ENCODE peak calls at places on chromosomes 13 and 19, in six cellular contexts. One of them, this sample, is unnamed. For H3K4me1, the result is how much of the 10 kb centered on the place peaks cover.

GRCh38 chr13:102597029-102598015 is 536 bp downstream of the TPP2 start:
- DNase-seq in gastrocnemius medialis: peak
- DNase-seq in neuronal stem cell: peak
- DNase-seq in right lobe of liver: peak
- DNase-seq in thyroid gland: peak
- DNase-seq in cardiac muscle cell: peak
- DNase-seq in this sample: peak

GRCh38 chr19:7415857-7416371 is 67.2 kb downstream of the ARHGEF18 start:
- DNase-seq in gastrocnemius medialis: no peak
- DNase-seq in neuronal stem cell: no peak
- DNase-seq in right lobe of liver: no peak
- DNase-seq in thyroid gland: no peak
- DNase-seq in cardiac muscle cell: no peak
- DNase-seq in this sample: no peak

GRCh38 chr19:48915757-48916156 is 15.6 kb downstream of the NUCB1 start:
- DNase-seq in gastrocnemius medialis: no peak
- DNase-seq in neuronal stem cell: no peak
- DNase-seq in right lobe of liver: no peak
- DNase-seq in thyroid gland: no peak
- DNase-seq in cardiac muscle cell: no peak
- DNase-seq in this sample: no peak

GRCh38 chr13:20869540-20869939 is 33.0 kb downstream of the XPO4 start:
- DNase-seq in gastrocnemius medialis: no peak
- DNase-seq in neuronal stem cell: no peak
- DNase-seq in right lobe of liver: no peak
- DNase-seq in thyroid gland: no peak
- DNase-seq in cardiac muscle cell: peak
- DNase-seq in this sample: no peak

GRCh38 chr19:51143486-51143885 is 1.4 kb downstream of the SIGLEC7 start:
- DNase-seq in gastrocnemius medialis: no peak
- DNase-seq in neuronal stem cell: no peak
- DNase-seq in right lobe of liver: no peak
- DNase-seq in thyroid gland: no peak
- DNase-seq in cardiac muscle cell: no peak
- DNase-seq in this sample: no peak

GRCh38 chr19:4977299-4978174 is 8.6 kb downstream of the KDM4B start:
- DNase-seq in gastrocnemius medialis: peak
- DNase-seq in neuronal stem cell: no peak
- DNase-seq in right lobe of liver: no peak
- DNase-seq in thyroid gland: peak
- DNase-seq in cardiac muscle cell: peak
- DNase-seq in this sample: peak

GRCh38 chr13:108060111-108060510 is 155.2 kb downstream of the LIG4 start:
- DNase-seq in gastrocnemius medialis: no peak
- DNase-seq in neuronal stem cell: no peak
- DNase-seq in right lobe of liver: no peak
- DNase-seq in thyroid gland: no peak
- DNase-seq in cardiac muscle cell: no peak
- DNase-seq in this sample: no peak

GRCh38 chr19:52453324-52454094 is at the start of gene ZNF578:
- DNase-seq in gastrocnemius medialis: peak
- DNase-seq in neuronal stem cell: peak
- DNase-seq in right lobe of liver: peak
- DNase-seq in thyroid gland: peak
- DNase-seq in cardiac muscle cell: peak
- DNase-seq in this sample: peak

GRCh38 chr19:19406878-19407639 is 1.6 kb downstream of the GATAD2A start:
- DNase-seq in gastrocnemius medialis: peak
- DNase-seq in neuronal stem cell: no peak
- DNase-seq in right lobe of liver: peak
- DNase-seq in thyroid gland: peak
- DNase-seq in cardiac muscle cell: peak
- DNase-seq in this sample: peak

DNA sequence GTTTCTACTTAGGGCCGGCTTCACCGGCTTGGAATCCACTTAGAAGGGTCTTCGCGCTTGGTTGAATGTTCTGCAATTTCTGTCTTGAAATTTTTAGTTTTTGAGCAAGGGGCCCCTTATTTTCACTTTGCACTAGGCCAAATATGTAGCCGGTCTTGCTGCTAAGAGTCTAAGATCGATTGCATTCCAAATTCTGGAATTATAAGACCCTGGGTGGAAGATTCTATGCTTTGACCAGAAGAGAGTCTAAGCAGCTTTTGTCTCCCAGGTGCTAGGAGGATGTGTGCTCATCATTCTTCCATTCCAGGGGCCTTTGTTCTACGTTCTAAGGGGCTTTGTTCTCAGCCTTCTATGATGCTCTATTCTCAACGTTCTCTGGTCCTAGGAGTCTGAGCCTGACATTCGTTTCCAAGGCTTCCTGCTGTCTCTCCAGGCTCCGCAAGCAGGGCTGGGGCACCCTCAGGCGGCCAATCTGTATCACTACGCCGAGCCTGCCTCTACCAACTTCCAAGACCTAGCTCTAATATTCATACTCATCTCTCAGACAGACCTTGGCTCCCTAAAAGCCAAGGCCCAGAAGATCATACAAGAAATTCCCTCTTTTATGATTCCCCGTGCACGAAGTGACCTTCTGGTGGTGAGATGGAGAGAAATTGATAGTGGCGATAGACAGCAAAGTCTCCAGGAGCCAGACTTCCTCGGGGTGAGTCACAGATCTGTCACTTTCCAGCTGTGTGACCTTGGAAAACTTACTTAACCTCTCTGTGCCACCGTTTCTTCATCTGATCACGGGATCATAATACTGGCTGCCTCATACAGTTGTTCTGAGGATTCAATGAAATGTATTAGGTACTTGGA is 982 bp upstream of the DACT3 start:
- DNase-seq in gastrocnemius medialis: peak
- DNase-seq in neuronal stem cell: peak
- DNase-seq in right lobe of liver: peak
- DNase-seq in thyroid gland: peak
- DNase-seq in cardiac muscle cell: peak
- DNase-seq in this sample: peak
- H3K4me3 ChIP-seq in gastrocnemius medialis: peak
- H3K4me3 ChIP-seq in neuronal stem cell: no peak
- H3K4me3 ChIP-seq in right lobe of liver: no peak
- H3K4me3 ChIP-seq in thyroid gland: no peak
- H3K4me3 ChIP-seq in cardiac muscle cell: no peak
- H3K4me3 ChIP-seq in this sample: peak

GRCh38 chr19:1473056-1473400 is 6.0 kb downstream of the C19orf25 start:
- DNase-seq in gastrocnemius medialis: no peak
- DNase-seq in neuronal stem cell: no peak
- DNase-seq in right lobe of liver: no peak
- DNase-seq in thyroid gland: no peak
- DNase-seq in cardiac muscle cell: no peak
- DNase-seq in this sample: no peak
- H3K4me1 ChIP-seq in gastrocnemius medialis: under half
- H3K4me1 ChIP-seq in neuronal stem cell: under half
- H3K4me1 ChIP-seq in right lobe of liver: under half
- H3K4me1 ChIP-seq in thyroid gland: under half
- H3K4me1 ChIP-seq in cardiac muscle cell: under half
- H3K4me1 ChIP-seq in this sample: under half

GRCh38 chr19:3608079-3608641 is 1.5 kb upstream of the TBXA2R start:
- DNase-seq in gastrocnemius medialis: no peak
- DNase-seq in neuronal stem cell: no peak
- DNase-seq in right lobe of liver: no peak
- DNase-seq in thyroid gland: no peak
- DNase-seq in cardiac muscle cell: no peak
- DNase-seq in this sample: no peak
- H3K4me3 ChIP-seq in gastrocnemius medialis: no peak
- H3K4me3 ChIP-seq in neuronal stem cell: no peak
- H3K4me3 ChIP-seq in right lobe of liver: no peak
- H3K4me3 ChIP-seq in thyroid gland: no peak
- H3K4me3 ChIP-seq in cardiac muscle cell: no peak
- H3K4me3 ChIP-seq in this sample: no peak

DNA sequence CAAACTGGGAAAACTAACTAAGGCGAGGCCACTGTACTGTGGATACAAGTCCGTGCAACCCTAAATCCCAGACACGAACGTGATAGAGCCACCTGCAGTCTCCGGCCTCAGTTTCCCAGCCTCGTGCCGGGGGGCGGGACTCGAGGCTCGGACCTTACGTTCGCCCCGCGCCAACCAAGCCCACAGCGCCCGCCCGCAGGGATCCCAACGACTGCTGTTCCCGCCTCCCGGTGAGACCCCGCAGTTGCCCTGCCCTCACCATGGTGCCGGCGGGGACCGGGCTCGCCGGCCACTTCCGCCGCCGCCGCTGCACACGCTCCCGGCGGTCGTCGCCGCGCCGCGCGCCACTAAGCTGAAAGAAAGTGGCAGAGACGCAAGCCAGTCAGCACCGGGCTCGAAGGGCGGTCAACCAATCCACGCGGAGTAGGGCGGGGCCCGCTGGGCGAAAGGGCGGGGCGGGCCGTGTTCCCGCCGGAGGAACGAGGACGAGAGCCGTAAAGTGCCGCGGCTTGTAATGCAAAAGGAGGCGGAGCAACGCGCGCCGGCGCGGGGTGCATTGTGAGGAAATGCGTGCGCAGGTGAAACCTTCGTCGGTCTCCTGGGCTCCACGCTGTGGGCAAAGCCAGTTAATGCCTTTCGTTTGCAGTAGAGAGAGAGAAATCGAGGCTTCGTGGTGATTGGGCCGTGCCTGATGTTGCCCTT is at the start of gene LSM4:
- DNase-seq in gastrocnemius medialis: peak
- DNase-seq in neuronal stem cell: peak
- DNase-seq in right lobe of liver: peak
- DNase-seq in thyroid gland: peak
- DNase-seq in cardiac muscle cell: peak
- DNase-seq in this sample: peak
- H3K4me1 ChIP-seq in gastrocnemius medialis: under half
- H3K4me1 ChIP-seq in neuronal stem cell: under half
- H3K4me1 ChIP-seq in right lobe of liver: under half
- H3K4me1 ChIP-seq in thyroid gland: under half
- H3K4me1 ChIP-seq in cardiac muscle cell: under half
- H3K4me1 ChIP-seq in this sample: under half

This sample was measured in transverse colon.